ENCODE peak calls at places on chromosomes 16 and 17, in four cellular contexts. P, U, L and N are unnamed samples.

GRCh38 chr17:75133001-75133400 is 1.5 kb upstream of the NT5C start:
- DNase-seq in P (peak; percentile 45), L (no peak), U (no peak), N (no peak)

GRCh38 chr17:82449136-82449882 is 1.2 kb downstream of the CYBC1 start:
- DNase-seq in U (no peak), L (no peak), P (no peak), N (peak; percentile 54)

GRCh38 chr16:89156740-89157645 is 14.6 kb upstream of the CDH15 start:
- DNase-seq in L (no peak), U (no peak), P (no peak), N (no peak)

GRCh38 chr17:53012364-53012763 is 810.4 kb upstream of the KIF2B start:
- DNase-seq in P (no peak), U (no peak), L (no peak), N (no peak)

GRCh38 chr17:10421946-10422542 is at the start of gene MYH8:
- DNase-seq in P (no peak), U (no peak), L (no peak), N (no peak)

GRCh38 chr16:76854234-76854633 is 336.8 kb upstream of the MON1B start:
- DNase-seq in U (no peak), L (no peak), P (peak; percentile 29), N (no peak)

GRCh38 chr17:81029859-81030258 is 5.1 kb upstream of the BAIAP2 start:
- DNase-seq in U (no peak), P (no peak), L (no peak), N (no peak)

GRCh38 chr17:17062866-17063265 is 20.6 kb downstream of the MPRIP start:
- DNase-seq in L (no peak), P (no peak), U (no peak), N (no peak)

GRCh38 chr17:51610155-51610554 is 349.8 kb downstream of the UTP18 start:
- DNase-seq in U (no peak), L (no peak), P (no peak), N (no peak)

GRCh38 chr17:44066204-44066930 is at the start of gene LSM12:
- DNase-seq in L (peak; percentile 95), U (peak; percentile 94), P (peak; percentile 98), N (peak; percentile 93)

GRCh38 chr16:53737563-53737962 is 33.6 kb downstream of the FTO start:
- DNase-seq in U (no peak), L (no peak), P (no peak), N (no peak)

GRCh38 chr17:45247429-45248131 is 14.3 kb downstream of the SPATA32 start:
- DNase-seq in P (peak; percentile 99), L (peak; percentile 99), U (peak; percentile 75), N (peak; percentile 98)

GRCh38 chr17:33287096-33287495 is 6.0 kb downstream of the ASIC2 start:
- DNase-seq in U (no peak), P (no peak), L (no peak), N (no peak)

GRCh38 chr16:11949527-11949926 is 7.7 kb upstream of the NPIPB2 start:
- DNase-seq in L (no peak), P (peak; percentile 68), U (no peak), N (no peak)

GRCh38 chr16:85543536-85543935 is 69.6 kb upstream of the GSE1 start:
- DNase-seq in L (no peak), P (no peak), U (no peak), N (no peak)

GRCh38 chr16:54175552-54176375 is 110.8 kb downstream of the IRX3 start:
- DNase-seq in P (no peak), U (no peak), L (no peak), N (no peak)

GRCh38 chr17:49659983-49660382 is 17.9 kb downstream of the SPOP start:
- DNase-seq in U (no peak), P (no peak), L (no peak), N (no peak)

GRCh38 chr17:49763735-49764558 is at the start of gene FAM117A:
- DNase-seq in U (peak; percentile 96), P (peak; percentile 100), L (peak; percentile 98), N (peak; percentile 97)

GRCh38 chr16:73616186-73616585 is 568.3 kb upstream of the ZFHX3 start:
- DNase-seq in P (no peak), L (no peak), U (no peak), N (no peak)

DNA sequence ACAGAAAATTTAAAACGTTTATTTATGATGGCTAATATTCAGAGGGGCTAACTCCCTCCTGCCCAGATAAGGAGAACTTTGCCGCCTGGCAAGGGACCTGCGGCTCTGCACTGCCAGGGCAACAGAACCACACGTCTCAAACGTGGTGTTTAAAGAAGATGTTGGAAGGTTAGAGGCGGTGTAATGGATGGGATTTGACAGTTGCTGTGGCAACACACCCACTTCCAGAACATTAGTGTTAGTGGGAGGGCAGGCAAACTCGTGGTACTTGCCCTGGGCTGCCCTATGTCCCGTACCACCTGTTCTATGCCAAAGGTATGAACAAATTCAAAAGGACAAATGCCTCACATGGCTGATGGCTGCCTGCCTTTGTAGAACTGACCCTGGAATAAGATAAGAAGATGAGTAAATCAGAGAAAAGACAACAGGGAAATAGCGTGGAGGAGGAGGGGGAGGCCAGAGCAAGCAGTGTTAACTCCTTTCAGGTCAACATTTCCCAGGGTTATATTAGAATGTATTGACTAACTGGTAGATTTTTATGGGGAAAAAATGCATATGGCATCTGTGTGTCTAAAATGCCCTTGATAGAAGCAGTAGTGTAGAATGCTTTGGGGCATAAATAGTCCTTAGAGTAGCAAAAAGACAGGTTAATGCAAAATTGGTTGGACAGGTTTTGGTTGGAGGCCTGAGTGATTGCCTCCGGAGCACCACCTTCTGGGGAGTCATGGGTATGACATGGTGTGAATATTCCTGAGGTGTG is 30.8 kb downstream of the HLF start:
- DNase-seq in P (peak; percentile 79), U (peak; percentile 61), L (peak; percentile 57), N (peak; percentile 68)
- H3K27ac ChIP-seq in P (no peak overlapping the region), U (peak overlapping the region; percentile 9), L (no peak overlapping the region), N (no peak overlapping the region)

GRCh38 chr16:14320406-14320805 is 249.3 kb downstream of the MRTFB start:
- DNase-seq in U (no peak), P (no peak), L (no peak), N (no peak)

GRCh38 chr16:14325502-14325901 is 254.4 kb downstream of the MRTFB start:
- DNase-seq in L (no peak), P (no peak), U (no peak), N (no peak)

GRCh38 chr16:14322186-14322585 is 251.1 kb downstream of the MRTFB start:
- DNase-seq in P (no peak), L (no peak), U (no peak), N (no peak)

GRCh38 chr16:14324581-14324980 is 253.5 kb downstream of the MRTFB start:
- DNase-seq in U (no peak), L (no peak), P (no peak), N (no peak)

DNA sequence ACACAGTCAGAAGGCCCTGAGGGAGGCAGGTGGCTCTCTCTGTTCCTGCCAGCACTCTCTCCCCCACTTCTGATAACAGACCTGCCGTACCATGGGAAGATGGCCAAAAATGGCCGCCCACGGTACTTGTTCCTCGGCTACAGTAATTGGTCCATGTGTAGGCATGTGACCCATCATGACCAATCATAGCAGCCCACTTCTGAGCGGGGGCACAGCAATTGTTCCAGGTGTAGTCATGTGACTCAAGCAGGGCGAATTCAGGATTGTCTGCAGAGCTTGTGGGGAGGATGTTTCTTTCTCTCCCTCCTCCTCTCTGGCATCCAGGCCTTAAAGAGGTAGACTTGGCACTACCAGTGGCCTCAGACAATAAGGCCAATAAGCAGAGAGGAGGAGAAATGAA is 250.4 kb downstream of the MRTFB start:
- DNase-seq in L (no peak), U (no peak), P (no peak), N (no peak)
- H3K9me3 ChIP-seq in L (no peaks in the 10 kb centered on the region), U (no peaks in the 10 kb centered on the region), P (no peaks in the 10 kb centered on the region), N (no peaks in the 10 kb centered on the region)

GRCh38 chr16:4083347-4083870 is 32.8 kb downstream of the ADCY9 start:
- DNase-seq in P (no peak), L (no peak), U (no peak), N (no peak)
- H3K27ac ChIP-seq in P (no peak overlapping the region), L (no peak overlapping the region), U (no peak overlapping the region), N (no peak overlapping the region)

DNA sequence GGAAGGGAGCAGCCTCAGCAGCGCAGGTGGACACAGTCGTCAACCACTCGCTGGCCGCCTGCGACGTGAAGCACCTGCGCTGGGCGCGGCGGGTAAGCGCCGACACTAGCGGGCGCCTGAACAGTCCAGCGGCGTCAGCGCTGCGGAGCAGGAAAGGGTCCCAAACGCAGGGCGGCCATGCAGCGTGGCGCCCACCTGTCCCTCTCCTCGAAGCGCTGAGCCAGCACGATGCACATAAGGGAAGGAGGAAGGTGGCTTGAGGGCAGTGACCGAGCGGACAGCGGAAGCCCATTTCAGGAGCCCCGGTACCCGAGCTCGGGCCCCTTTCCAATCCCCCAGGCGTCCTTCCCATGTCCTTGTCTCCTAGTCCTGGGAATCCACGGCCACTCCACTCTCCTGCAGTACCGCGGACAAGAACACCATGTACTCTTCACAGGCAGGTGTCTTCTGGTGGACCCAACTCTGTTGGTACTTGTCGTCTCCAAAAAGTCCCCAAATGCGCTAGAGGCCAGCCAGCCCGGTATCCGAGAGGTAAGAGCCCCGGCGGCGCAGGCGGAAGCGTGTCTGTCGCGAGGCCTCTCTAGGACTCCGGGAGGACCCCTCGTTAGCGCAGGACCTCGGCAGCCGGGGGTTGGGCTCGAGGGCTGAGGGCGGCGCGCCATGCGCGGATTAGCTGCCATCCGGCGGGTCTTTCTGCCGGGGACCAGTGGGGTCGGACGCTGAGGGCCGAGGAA is 14.4 kb downstream of the ZNF232 start:
- DNase-seq in U (peak; percentile 44), L (peak; percentile 39), P (no peak), N (peak; percentile 30)
- H3K9me3 ChIP-seq in U (peaks cover 31% of the 10 kb centered on the region), L (peaks cover 13% of the 10 kb centered on the region), P (peaks cover 2% of the 10 kb centered on the region), N (peaks cover 56% of the 10 kb centered on the region)

GRCh38 chr16:68072038-68072695 is 13.0 kb upstream of the NFATC3 start:
- DNase-seq in U (no peak), P (peak; percentile 70), L (peak; percentile 59), N (no peak)

GRCh38 chr16:68073902-68074760 is 11.0 kb upstream of the NFATC3 start:
- DNase-seq in P (no peak), U (no peak), L (no peak), N (no peak)

GRCh38 chr16:68076560-68076959 is 8.6 kb upstream of the NFATC3 start:
- DNase-seq in L (no peak), P (no peak), U (no peak), N (no peak)

GRCh38 chr16:68075980-68076379 is 9.2 kb upstream of the NFATC3 start:
- DNase-seq in L (no peak), U (no peak), P (no peak), N (no peak)

DNA sequence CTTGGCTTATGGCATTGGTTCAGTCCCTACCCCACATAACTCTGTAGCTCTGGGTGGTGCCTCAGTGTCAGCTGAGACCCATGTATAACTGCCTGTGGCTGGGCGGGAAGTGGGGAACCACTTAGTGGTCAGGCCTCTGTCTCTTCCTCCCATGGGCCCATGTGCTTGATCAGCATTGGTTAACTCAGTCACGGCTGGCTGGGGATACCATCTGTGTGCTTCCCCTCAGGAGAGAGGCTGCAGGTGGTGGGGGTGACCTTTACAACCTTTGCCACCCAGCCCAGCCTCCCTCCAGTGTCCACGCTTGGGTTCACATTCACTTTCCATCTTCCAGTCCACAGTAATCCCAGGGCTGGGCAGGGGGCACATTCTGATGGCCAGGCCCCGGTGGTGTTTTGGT is 10.3 kb upstream of the NFATC3 start:
- DNase-seq in L (no peak), U (no peak), P (no peak), N (peak; percentile 53)
- H3K27ac ChIP-seq in L (no peak overlapping the region), U (no peak overlapping the region), P (no peak overlapping the region), N (peak overlapping the region; percentile 42)

GRCh38 chr17:70327279-70327678 is 157.9 kb downstream of the KCNJ2 start:
- DNase-seq in U (no peak), P (no peak), L (no peak), N (no peak)
- H3K9me3 ChIP-seq in U (no peaks in the 10 kb centered on the region), P (no peaks in the 10 kb centered on the region), L (no peaks in the 10 kb centered on the region), N (no peaks in the 10 kb centered on the region)

GRCh38 chr17:42378597-42379594 is 9.3 kb downstream of the STAT3 start:
- DNase-seq in P (no peak), U (no peak), L (no peak), N (no peak)
- H3K27ac ChIP-seq in P (no peak overlapping the region), U (peak overlapping the region; percentile 71), L (peak overlapping the region; percentile 74), N (peak overlapping the region; percentile 85)